ENCODE peak calls at places on chromosomes 4 and X, in seven cellular contexts. B is PC-3, T is GM12878, X is cardiac muscle cell, M is thyroid gland, Q is A549, H is GM23248. N is an unnamed sample. For H3K4me1, the result is how much of the 10 kb centered on the place peaks cover.

GRCh38 chr4:161530710-161531109 is 633.1 kb downstream of the FSTL5 start:
- DNase-seq in B (no peak), T (no peak), X (no peak), M (no peak), Q (no peak), H (no peak), N (no peak)

GRCh38 chr4:47145630-47146029 is 114.3 kb downstream of the GABRB1 start:
- DNase-seq in B (no peak), T (peak), X (no peak), M (no peak), Q (no peak), H (peak), N (peak)

GRCh38 chr4:67869580-67870190 is 14.1 kb downstream of the TMPRSS11D start:
- DNase-seq in B (peak), T (no peak), X (no peak), M (no peak), Q (no peak), H (no peak), N (no peak)

GRCh38 chr4:17494258-17494657 is 17.6 kb downstream of the QDPR start:
- DNase-seq in B (peak), T (no peak), X (no peak), M (no peak), Q (peak), H (peak), N (peak)

GRCh38 chr4:52844596-52844995 is 17.5 kb upstream of the RASL11B start:
- DNase-seq in B (no peak), T (no peak), X (no peak), M (no peak), Q (no peak), H (no peak), N (no peak)

GRCh38 chr4:76067652-76068286 is 6.7 kb upstream of the ART3 start:
- DNase-seq in B (peak), T (no peak), X (peak), M (peak), Q (peak), H (peak), N (peak)

GRCh38 chr4:20356565-20356964 is 104.9 kb downstream of the SLIT2 start:
- DNase-seq in B (no peak), T (no peak), X (peak), M (peak), Q (no peak), H (no peak), N (no peak)

GRCh38 chr4:136864580-136865185 is 667.6 kb downstream of the PCDH18 start:
- DNase-seq in B (peak), T (peak), X (peak), M (no peak), Q (peak), H (peak), N (peak)

GRCh38 chr4:25783943-25784342 is 78.8 kb downstream of the SEL1L3 start:
- DNase-seq in B (no peak), T (no peak), X (no peak), M (no peak), Q (no peak), H (no peak), N (no peak)

GRCh38 chr4:127352220-127352619 is 280.5 kb upstream of the INTU start:
- DNase-seq in B (no peak), T (no peak), X (no peak), M (no peak), Q (no peak), H (no peak), N (no peak)

GRCh38 chrX:154658187-154658586 is 4.8 kb upstream of the CTAG2 start:
- DNase-seq in B (no peak), T (no peak), X (no peak), M (no peak), Q (no peak), H (no peak), N (no peak)

GRCh38 chrX:110257889-110258288 is 60.0 kb downstream of the AMMECR1 start:
- DNase-seq in B (no peak), T (no peak), X (no peak), M (no peak), Q (no peak), H (no peak), N (no peak)

GRCh38 chr4:51942108-51942832 is 77.9 kb downstream of the LRRC66 start:
- DNase-seq in B (peak), T (no peak), X (no peak), M (no peak), Q (no peak), H (peak), N (no peak)

GRCh38 chr4:181030961-181031360 is 1212.2 kb upstream of the TENM3 start:
- DNase-seq in B (peak), T (no peak), X (no peak), M (no peak), Q (no peak), H (peak), N (no peak)

GRCh38 chrX:111555559-111555958 is 44.1 kb downstream of the SERTM2 start:
- DNase-seq in B (no peak), T (no peak), X (no peak), M (no peak), Q (no peak), H (no peak), N (no peak)

DNA sequence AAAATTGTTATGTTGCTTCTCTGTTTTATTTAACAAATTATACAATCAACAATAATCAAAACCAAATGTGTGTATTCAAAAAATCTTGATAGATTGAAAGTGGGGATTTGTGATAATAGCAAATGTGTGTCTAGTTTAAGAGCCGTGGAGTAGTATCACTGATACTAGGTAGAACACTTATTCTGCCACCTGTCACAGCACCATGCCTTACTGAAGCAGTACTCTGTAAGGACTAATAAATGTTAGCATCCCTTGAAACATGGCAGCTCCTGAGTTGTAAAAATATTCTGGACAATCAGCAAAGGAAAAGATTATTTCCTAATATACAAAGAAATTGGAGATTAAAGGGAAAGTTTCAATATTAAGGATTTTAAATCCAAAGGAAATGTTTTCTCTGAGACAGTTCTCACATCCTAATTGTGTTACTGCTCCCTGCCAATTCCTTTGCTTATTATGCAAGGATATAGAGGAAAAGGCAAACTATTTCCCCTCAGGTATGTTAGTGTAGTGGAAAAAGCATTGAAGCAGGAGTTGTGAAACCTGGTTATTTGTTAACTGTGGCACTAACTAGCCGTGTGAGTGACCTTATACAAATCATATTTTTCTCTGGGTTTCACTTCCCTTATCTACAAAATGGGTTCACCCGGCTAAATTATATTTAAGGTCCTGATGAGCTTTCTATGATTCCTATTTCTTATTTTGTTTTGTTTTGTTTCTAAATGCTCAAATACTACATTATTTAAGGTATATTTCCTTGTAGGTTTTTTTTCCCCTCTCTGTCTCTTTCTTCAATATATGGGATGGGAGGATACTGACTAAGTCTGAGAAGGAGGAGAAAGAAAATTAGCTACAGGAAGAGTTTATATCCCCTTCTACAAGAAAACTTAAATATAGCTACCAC is 303.2 kb downstream of the ARHGAP24 start:
- DNase-seq in B (peak), T (peak), X (no peak), M (no peak), Q (no peak), H (peak), N (peak)
- H3K4me3 ChIP-seq in B (peak), T (peak), X (no peak), M (no peak), Q (peak), H (peak), N (peak)

DNA sequence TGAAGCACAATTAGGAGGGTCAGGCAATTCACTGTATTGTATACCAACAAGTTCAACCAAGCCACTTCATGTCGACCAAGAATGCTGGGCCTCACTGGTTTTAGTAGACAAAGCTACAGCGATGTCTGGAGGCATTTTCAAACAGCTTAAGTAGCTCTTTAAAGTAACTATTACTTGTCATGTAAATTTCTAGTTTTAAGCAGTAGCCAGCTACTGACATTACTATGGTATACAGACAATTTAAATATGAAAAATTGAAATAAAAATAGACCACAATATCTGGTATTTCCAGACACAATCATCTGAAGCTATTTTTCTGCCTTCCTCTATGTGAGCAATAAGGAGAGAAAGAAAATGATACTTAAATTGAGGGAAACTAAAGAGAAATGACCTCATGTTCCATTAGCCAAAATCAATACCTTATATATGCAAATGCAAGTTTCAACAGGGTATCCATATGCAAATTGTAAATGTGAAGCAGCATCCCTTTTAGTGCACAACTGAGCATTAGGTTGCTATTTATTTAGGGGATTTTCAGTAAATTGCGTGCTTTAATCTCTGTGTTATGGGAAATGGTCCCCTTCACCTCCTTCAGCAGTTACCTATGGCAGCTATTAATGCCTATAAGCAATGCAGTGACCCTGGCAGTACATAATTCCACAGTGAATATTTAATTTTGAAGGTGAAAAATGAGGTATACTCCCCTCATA is 119.5 kb downstream of the GPC3 start:
- DNase-seq in B (no peak), T (no peak), X (no peak), M (no peak), Q (no peak), H (no peak), N (no peak)
- H3K27ac ChIP-seq in B (no peak), T (no peak), X (no peak), M (no peak), Q (no peak), H (no peak), N (no peak)

GRCh38 chr4:139300431-139301142 is 718 bp upstream of the NAA15 start:
- DNase-seq in B (peak), T (peak), X (peak), M (peak), Q (peak), H (peak), N (no peak)
- H3K4me1 ChIP-seq in B (under half), T (under half), X (under half), M (under half), Q (under half), H (under half), N (under half)

GRCh38 chr4:154490589-154491340 is 834 bp downstream of the DCHS2 start:
- DNase-seq in B (no peak), T (no peak), X (peak), M (peak), Q (peak), H (peak), N (no peak)
- H3K4me3 ChIP-seq in B (peak), T (peak), X (peak), M (peak), Q (peak), H (peak), N (no peak)

GRCh38 chrX:152830312-152831305 is at the start of the genes CETN2 and NSDHL:
- DNase-seq in B (peak), T (peak), X (peak), M (peak), Q (peak), H (peak), N (peak)

GRCh38 chrX:152833378-152833777 is 2.5 kb downstream of the NSDHL start:
- DNase-seq in B (no peak), T (no peak), X (no peak), M (no peak), Q (no peak), H (no peak), N (no peak)

GRCh38 chrX:152832520-152832919 is 1.7 kb downstream of the NSDHL start:
- DNase-seq in B (no peak), T (no peak), X (no peak), M (no peak), Q (no peak), H (no peak), N (no peak)

DNA sequence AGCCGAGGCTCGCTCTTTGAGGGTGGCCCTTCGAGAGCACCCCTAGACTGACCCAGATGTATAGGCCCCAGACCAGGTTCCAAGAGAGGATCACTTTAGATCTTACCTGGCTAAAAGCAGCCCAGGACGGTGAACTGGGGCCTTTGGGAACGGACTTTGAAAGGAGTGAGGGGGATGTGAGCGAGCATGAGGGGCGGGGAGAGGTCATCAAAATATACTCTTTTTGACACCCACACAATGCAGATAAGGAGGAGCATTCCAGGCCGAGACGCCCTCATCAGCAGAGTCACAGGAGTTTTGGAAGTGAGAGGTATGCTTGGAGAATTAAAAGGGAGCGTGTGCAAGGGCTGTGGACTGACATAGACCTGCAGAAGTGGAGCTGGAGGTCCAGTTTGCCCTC is 528 bp downstream of the NSDHL start:
- DNase-seq in B (no peak), T (no peak), X (peak), M (no peak), Q (no peak), H (peak), N (no peak)
- H3K27ac ChIP-seq in B (peak), T (peak), X (peak), M (no peak), Q (peak), H (peak), N (peak)

N was measured in SJSA1.